ENCODE peak calls at places on chromosomes 2 and 18, in ten cellular contexts. One of them, this sample, is unnamed.

GRCh38 chr2:29164101-29164846 is 49.1 kb downstream of the CLIP4 start:
- DNase-seq in A673: peak
- DNase-seq in neural progenitor cell: no peak
- DNase-seq in AG04450: no peak
- DNase-seq in body of pancreas: no peak
- DNase-seq in IMR-90: no peak
- DNase-seq in heart left ventricle: no peak
- DNase-seq in colonic mucosa: no peak
- DNase-seq in stomach: no peak
- DNase-seq in pancreas: no peak
- DNase-seq in this sample: no peak

GRCh38 chr2:164843346-164843841 is 1.8 kb upstream of the COBLL1 start:
- DNase-seq in A673: peak
- DNase-seq in neural progenitor cell: no peak
- DNase-seq in AG04450: no peak
- DNase-seq in body of pancreas: no peak
- DNase-seq in IMR-90: no peak
- DNase-seq in heart left ventricle: no peak
- DNase-seq in colonic mucosa: no peak
- DNase-seq in stomach: no peak
- DNase-seq in pancreas: no peak
- DNase-seq in this sample: no peak

GRCh38 chr2:107313316-107313715 is 427.3 kb upstream of the ST6GAL2 start:
- DNase-seq in A673: no peak
- DNase-seq in neural progenitor cell: no peak
- DNase-seq in AG04450: no peak
- DNase-seq in body of pancreas: no peak
- DNase-seq in IMR-90: no peak
- DNase-seq in heart left ventricle: no peak
- DNase-seq in colonic mucosa: no peak
- DNase-seq in stomach: no peak
- DNase-seq in pancreas: no peak
- DNase-seq in this sample: no peak

GRCh38 chr18:50009772-50010171 is 185.2 kb downstream of the MYO5B start:
- DNase-seq in A673: peak
- DNase-seq in neural progenitor cell: peak
- DNase-seq in AG04450: no peak
- DNase-seq in body of pancreas: peak
- DNase-seq in IMR-90: peak
- DNase-seq in heart left ventricle: peak
- DNase-seq in colonic mucosa: peak
- DNase-seq in stomach: peak
- DNase-seq in pancreas: peak
- DNase-seq in this sample: no peak

GRCh38 chr2:55620123-55620779 is 2.8 kb upstream of the PPP4R3B start:
- DNase-seq in A673: peak
- DNase-seq in neural progenitor cell: peak
- DNase-seq in AG04450: no peak
- DNase-seq in body of pancreas: peak
- DNase-seq in IMR-90: peak
- DNase-seq in heart left ventricle: no peak
- DNase-seq in colonic mucosa: no peak
- DNase-seq in stomach: no peak
- DNase-seq in pancreas: no peak
- DNase-seq in this sample: no peak

GRCh38 chr2:85741811-85742507 is 11.8 kb upstream of the ATOH8 start:
- DNase-seq in A673: no peak
- DNase-seq in neural progenitor cell: peak
- DNase-seq in AG04450: peak
- DNase-seq in body of pancreas: peak
- DNase-seq in IMR-90: peak
- DNase-seq in heart left ventricle: peak
- DNase-seq in colonic mucosa: peak
- DNase-seq in stomach: peak
- DNase-seq in pancreas: no peak
- DNase-seq in this sample: peak

GRCh38 chr2:7961550-7961949 is 720.3 kb upstream of the ID2 start:
- DNase-seq in A673: no peak
- DNase-seq in neural progenitor cell: no peak
- DNase-seq in AG04450: no peak
- DNase-seq in body of pancreas: no peak
- DNase-seq in IMR-90: no peak
- DNase-seq in heart left ventricle: no peak
- DNase-seq in colonic mucosa: no peak
- DNase-seq in stomach: no peak
- DNase-seq in pancreas: no peak
- DNase-seq in this sample: no peak

GRCh38 chr2:204914708-204915107 is 369.4 kb downstream of the PARD3B start:
- DNase-seq in A673: no peak
- DNase-seq in neural progenitor cell: no peak
- DNase-seq in AG04450: no peak
- DNase-seq in body of pancreas: no peak
- DNase-seq in IMR-90: no peak
- DNase-seq in heart left ventricle: no peak
- DNase-seq in colonic mucosa: no peak
- DNase-seq in stomach: no peak
- DNase-seq in pancreas: no peak
- DNase-seq in this sample: no peak

GRCh38 chr2:221337957-221338685 is 234.0 kb downstream of the EPHA4 start:
- DNase-seq in A673: no peak
- DNase-seq in neural progenitor cell: no peak
- DNase-seq in AG04450: no peak
- DNase-seq in body of pancreas: no peak
- DNase-seq in IMR-90: no peak
- DNase-seq in heart left ventricle: no peak
- DNase-seq in colonic mucosa: no peak
- DNase-seq in stomach: no peak
- DNase-seq in pancreas: no peak
- DNase-seq in this sample: no peak

GRCh38 chr2:126662623-126663022 is 6.7 kb downstream of the GYPC start:
- DNase-seq in A673: peak
- DNase-seq in neural progenitor cell: no peak
- DNase-seq in AG04450: no peak
- DNase-seq in body of pancreas: no peak
- DNase-seq in IMR-90: no peak
- DNase-seq in heart left ventricle: no peak
- DNase-seq in colonic mucosa: no peak
- DNase-seq in stomach: no peak
- DNase-seq in pancreas: no peak
- DNase-seq in this sample: no peak

GRCh38 chr2:143801561-143801960 is 672.3 kb downstream of the ARHGAP15 start:
- DNase-seq in A673: no peak
- DNase-seq in neural progenitor cell: no peak
- DNase-seq in AG04450: no peak
- DNase-seq in body of pancreas: no peak
- DNase-seq in IMR-90: no peak
- DNase-seq in heart left ventricle: no peak
- DNase-seq in colonic mucosa: no peak
- DNase-seq in stomach: no peak
- DNase-seq in pancreas: no peak
- DNase-seq in this sample: no peak

GRCh38 chr18:11146947-11147345 is 2.4 kb downstream of the PIEZO2 start:
- DNase-seq in A673: no peak
- DNase-seq in neural progenitor cell: no peak
- DNase-seq in AG04450: no peak
- DNase-seq in body of pancreas: no peak
- DNase-seq in IMR-90: no peak
- DNase-seq in heart left ventricle: no peak
- DNase-seq in colonic mucosa: no peak
- DNase-seq in stomach: no peak
- DNase-seq in pancreas: no peak
- DNase-seq in this sample: no peak

GRCh38 chr2:203646961-203647360 is 59.5 kb upstream of the CD28 start:
- DNase-seq in A673: no peak
- DNase-seq in neural progenitor cell: no peak
- DNase-seq in AG04450: no peak
- DNase-seq in body of pancreas: no peak
- DNase-seq in IMR-90: no peak
- DNase-seq in heart left ventricle: no peak
- DNase-seq in colonic mucosa: no peak
- DNase-seq in stomach: no peak
- DNase-seq in pancreas: no peak
- DNase-seq in this sample: no peak

GRCh38 chr2:188721231-188721630 is 252.9 kb upstream of the COL3A1 start:
- DNase-seq in A673: no peak
- DNase-seq in neural progenitor cell: no peak
- DNase-seq in AG04450: no peak
- DNase-seq in body of pancreas: no peak
- DNase-seq in IMR-90: peak
- DNase-seq in heart left ventricle: no peak
- DNase-seq in colonic mucosa: peak
- DNase-seq in stomach: no peak
- DNase-seq in pancreas: no peak
- DNase-seq in this sample: no peak

GRCh38 chr2:197707316-197708213 is 2.4 kb downstream of the MARS2 start:
- DNase-seq in A673: peak
- DNase-seq in neural progenitor cell: peak
- DNase-seq in AG04450: peak
- DNase-seq in body of pancreas: no peak
- DNase-seq in IMR-90: peak
- DNase-seq in heart left ventricle: no peak
- DNase-seq in colonic mucosa: no peak
- DNase-seq in stomach: no peak
- DNase-seq in pancreas: no peak
- DNase-seq in this sample: peak

GRCh38 chr18:56747857-56748256 is 96.7 kb downstream of the WDR7 start:
- DNase-seq in A673: no peak
- DNase-seq in neural progenitor cell: no peak
- DNase-seq in AG04450: no peak
- DNase-seq in body of pancreas: no peak
- DNase-seq in IMR-90: no peak
- DNase-seq in heart left ventricle: no peak
- DNase-seq in colonic mucosa: no peak
- DNase-seq in stomach: no peak
- DNase-seq in pancreas: no peak
- DNase-seq in this sample: no peak

GRCh38 chr2:218398437-218399390 is 954 bp upstream of the CTDSP1 start:
- DNase-seq in A673: peak
- DNase-seq in neural progenitor cell: peak
- DNase-seq in AG04450: no peak
- DNase-seq in body of pancreas: peak
- DNase-seq in IMR-90: peak
- DNase-seq in heart left ventricle: peak
- DNase-seq in colonic mucosa: peak
- DNase-seq in stomach: peak
- DNase-seq in pancreas: peak
- DNase-seq in this sample: peak

GRCh38 chr2:45083175-45083574 is 73.9 kb upstream of the SIX2 start:
- DNase-seq in A673: no peak
- DNase-seq in neural progenitor cell: no peak
- DNase-seq in AG04450: no peak
- DNase-seq in body of pancreas: no peak
- DNase-seq in IMR-90: no peak
- DNase-seq in heart left ventricle: no peak
- DNase-seq in colonic mucosa: no peak
- DNase-seq in stomach: no peak
- DNase-seq in pancreas: no peak
- DNase-seq in this sample: no peak
- TF ChIP-seq CTCF in A673: no peak
- TF ChIP-seq CTCF in neural progenitor cell: no peak
- TF ChIP-seq CTCF in AG04450: no peak
- TF ChIP-seq CTCF in body of pancreas: no peak
- TF ChIP-seq CTCF in IMR-90: no peak
- TF ChIP-seq CTCF in heart left ventricle: no peak
- TF ChIP-seq CTCF in colonic mucosa: no peak
- TF ChIP-seq CTCF in stomach: no peak
- TF ChIP-seq CTCF in pancreas: no peak
- TF ChIP-seq CTCF in this sample: no peak

GRCh38 chr2:39243469-39244123 is at the start of gene CDKL4:
- DNase-seq in A673: no peak
- DNase-seq in neural progenitor cell: no peak
- DNase-seq in AG04450: no peak
- DNase-seq in body of pancreas: no peak
- DNase-seq in IMR-90: no peak
- DNase-seq in heart left ventricle: no peak
- DNase-seq in colonic mucosa: peak
- DNase-seq in stomach: no peak
- DNase-seq in pancreas: no peak
- DNase-seq in this sample: no peak
- H3K4me3 ChIP-seq in A673: no peak
- H3K4me3 ChIP-seq in neural progenitor cell: no peak
- H3K4me3 ChIP-seq in AG04450: no peak
- H3K4me3 ChIP-seq in body of pancreas: no peak
- H3K4me3 ChIP-seq in IMR-90: peak
- H3K4me3 ChIP-seq in heart left ventricle: no peak
- H3K4me3 ChIP-seq in colonic mucosa: no peak
- H3K4me3 ChIP-seq in stomach: peak
- H3K4me3 ChIP-seq in pancreas: no peak
- H3K4me3 ChIP-seq in this sample: peak

DNA sequence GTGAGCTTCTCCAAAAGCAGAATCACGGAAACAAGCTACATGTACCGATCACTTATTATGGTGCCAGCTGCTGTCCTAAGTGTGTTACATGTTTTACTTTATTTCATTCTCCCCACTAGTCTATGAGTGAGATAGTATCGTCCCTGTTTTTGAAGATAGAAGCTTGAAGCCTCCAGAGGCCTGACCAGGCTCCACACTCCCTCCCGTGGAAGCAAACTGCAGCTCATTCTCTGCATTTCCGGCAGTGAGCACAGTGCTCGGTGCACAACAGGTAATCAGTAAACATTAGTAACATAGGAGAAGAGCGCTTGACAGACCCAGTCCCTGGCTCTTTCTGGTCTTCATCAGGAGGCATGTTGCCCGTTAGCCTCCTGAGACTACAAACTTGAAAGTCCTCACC is 72.9 kb downstream of the ZBTB7C start:
- DNase-seq in A673: no peak
- DNase-seq in neural progenitor cell: no peak
- DNase-seq in AG04450: no peak
- DNase-seq in body of pancreas: no peak
- DNase-seq in IMR-90: no peak
- DNase-seq in heart left ventricle: no peak
- DNase-seq in colonic mucosa: no peak
- DNase-seq in stomach: no peak
- DNase-seq in pancreas: no peak
- DNase-seq in this sample: no peak
- TF ChIP-seq CTCF in A673: no peak
- TF ChIP-seq CTCF in neural progenitor cell: no peak
- TF ChIP-seq CTCF in AG04450: no peak
- TF ChIP-seq CTCF in body of pancreas: no peak
- TF ChIP-seq CTCF in IMR-90: no peak
- TF ChIP-seq CTCF in heart left ventricle: no peak
- TF ChIP-seq CTCF in colonic mucosa: no peak
- TF ChIP-seq CTCF in stomach: no peak
- TF ChIP-seq CTCF in pancreas: no peak
- TF ChIP-seq CTCF in this sample: no peak

DNA sequence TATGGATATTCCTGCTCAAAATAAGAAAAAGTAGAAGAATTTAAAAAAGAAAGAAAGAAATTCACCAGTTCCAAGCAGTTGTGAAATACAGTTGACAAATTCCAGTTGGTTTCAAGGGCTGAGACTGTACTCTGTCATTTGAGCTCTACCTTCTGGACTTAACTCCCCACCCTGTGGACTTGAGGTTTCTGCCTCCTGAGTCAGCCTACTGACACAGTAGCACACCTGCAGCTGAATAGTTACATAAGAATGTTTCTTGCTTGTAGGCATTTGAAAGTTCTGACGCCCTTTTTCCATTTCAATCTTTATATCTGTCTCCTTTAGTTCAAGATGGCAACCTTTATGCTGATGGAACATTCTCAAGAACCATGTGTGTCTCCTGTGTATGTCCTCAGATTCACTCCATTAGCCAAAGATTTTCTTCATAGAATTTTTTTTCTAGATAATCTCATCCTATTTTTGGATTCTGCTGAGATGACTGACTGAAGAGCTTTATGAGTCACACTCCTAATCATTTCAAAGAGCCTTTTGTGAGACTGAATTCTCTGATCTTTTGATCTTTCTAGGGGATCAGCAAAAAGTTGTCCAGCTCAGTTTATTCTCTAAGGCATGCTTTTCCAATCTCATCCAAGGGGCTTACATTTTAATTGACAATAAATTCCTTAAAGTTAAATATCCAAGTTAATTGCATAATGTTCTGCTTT is 19.1 kb downstream of the NETO1 start:
- DNase-seq in A673: no peak
- DNase-seq in neural progenitor cell: no peak
- DNase-seq in AG04450: no peak
- DNase-seq in body of pancreas: no peak
- DNase-seq in IMR-90: no peak
- DNase-seq in heart left ventricle: no peak
- DNase-seq in colonic mucosa: no peak
- DNase-seq in stomach: no peak
- DNase-seq in pancreas: no peak
- DNase-seq in this sample: peak
- H3K4me3 ChIP-seq in A673: no peak
- H3K4me3 ChIP-seq in neural progenitor cell: no peak
- H3K4me3 ChIP-seq in AG04450: no peak
- H3K4me3 ChIP-seq in body of pancreas: no peak
- H3K4me3 ChIP-seq in IMR-90: no peak
- H3K4me3 ChIP-seq in heart left ventricle: no peak
- H3K4me3 ChIP-seq in colonic mucosa: no peak
- H3K4me3 ChIP-seq in stomach: no peak
- H3K4me3 ChIP-seq in pancreas: no peak
- H3K4me3 ChIP-seq in this sample: no peak

This sample was measured in astrocyte of the spinal cord.